ENCODE peak calls at places on chromosome 12, in five cellular contexts. P is hypothalamus, D is NCI-H510A, E is NCI-H1105, I is substantia nigra. Q is an unnamed sample.

GRCh38 chr12:124519741-124520140 is 47.7 kb downstream of the NCOR2 start:
- DNase-seq in P (no peak), D (no peak), E (no peak), I (no peak), Q (no peak)

GRCh38 chr12:110403975-110404675 is 617 bp upstream of the ANAPC7 start:
- DNase-seq in P (peak; percentile 19), D (peak; percentile 72), E (peak; percentile 80), I (peak; percentile 51), Q (peak; percentile 74)

GRCh38 chr12:30996255-30996654 is 69.7 kb downstream of the TSPAN11 start:
- DNase-seq in P (no peak), D (no peak), E (no peak), I (no peak), Q (no peak)

GRCh38 chr12:14510574-14510973 is 57.1 kb downstream of the PLBD1 start:
- DNase-seq in P (no peak), D (no peak), E (no peak), I (no peak), Q (no peak)

GRCh38 chr12:103423061-103423473 is 72.7 kb downstream of the C12orf42 start:
- DNase-seq in P (no peak), D (peak; percentile 33), E (peak; percentile 94), I (no peak), Q (no peak)

GRCh38 chr12:66960704-66961690 is 282.1 kb upstream of the GRIP1 start:
- DNase-seq in P (no peak), D (no peak), E (no peak), I (no peak), Q (no peak)

GRCh38 chr12:131991816-131992430 is 42.2 kb downstream of the EP400 start:
- DNase-seq in P (no peak), D (no peak), E (no peak), I (no peak), Q (peak; percentile 52)

GRCh38 chr12:124520258-124520657 is 47.2 kb downstream of the NCOR2 start:
- DNase-seq in P (no peak), D (peak; percentile 57), E (no peak), I (no peak), Q (no peak)

GRCh38 chr12:103548622-103549601 is 38.2 kb upstream of the STAB2 start:
- DNase-seq in P (peak; percentile 6), D (peak; percentile 66), E (peak; percentile 79), I (peak; percentile 35), Q (peak; percentile 49)

GRCh38 chr12:127509066-127509778 is 757.7 kb upstream of the TMEM132C start:
- DNase-seq in P (no peak), D (no peak), E (no peak), I (no peak), Q (no peak)

GRCh38 chr12:795305-795704 is 42.9 kb downstream of the WNK1 start:
- DNase-seq in P (no peak), D (no peak), E (no peak), I (no peak), Q (no peak)

Q was measured in putamen.